ENCODE peak calls at places on chromosomes 7 and 10, in six cellular contexts. X is HCT116, P is GM13977, W is lower lobe of right lung, B is H9, D is foreskin fibroblast. I is an unnamed sample.

GRCh38 chr7:51301806-51302205 is 14.8 kb downstream of the COBL start:
- DNase-seq in X (no peak), P (no peak), W (no peak), B (no peak), D (no peak), I (no peak)

GRCh38 chr7:137298464-137298794 is 45.1 kb downstream of the PTN start:
- DNase-seq in X (no peak), P (no peak), W (no peak), B (no peak), D (no peak), I (no peak)

GRCh38 chr7:155300641-155301452 is 3.2 kb downstream of the INSIG1 start:
- DNase-seq in X (no peak), P (no peak), W (no peak), B (no peak), D (no peak), I (no peak)

GRCh38 chr7:128739990-128740682 is 977 bp downstream of the CALU start:
- DNase-seq in X (no peak), P (no peak), W (no peak), B (no peak), D (peak), I (no peak)

GRCh38 chr7:126339813-126340212 is 912.9 kb downstream of the GRM8 start:
- DNase-seq in X (no peak), P (no peak), W (no peak), B (no peak), D (no peak), I (peak)

GRCh38 chr10:26479766-26480492 is 41.8 kb downstream of the APBB1IP start:
- DNase-seq in X (no peak), P (no peak), W (no peak), B (no peak), D (no peak), I (no peak)

GRCh38 chr10:43224321-43224720 is 42.5 kb downstream of the RASGEF1A start:
- DNase-seq in X (no peak), P (no peak), W (no peak), B (no peak), D (no peak), I (no peak)

GRCh38 chr7:142478479-142479220 is 220.8 kb upstream of the PRSS58 start:
- DNase-seq in X (peak), P (peak), W (no peak), B (no peak), D (peak), I (no peak)

GRCh38 chr7:100892364-100893317 is 3.0 kb downstream of the ACHE start:
- DNase-seq in X (no peak), P (no peak), W (no peak), B (no peak), D (no peak), I (no peak)

GRCh38 chr10:126844406-126844805 is 60.8 kb upstream of the DOCK1 start:
- DNase-seq in X (no peak), P (no peak), W (no peak), B (no peak), D (no peak), I (no peak)

GRCh38 chr7:98423043-98423442 is 22.2 kb upstream of the BAIAP2L1 start:
- DNase-seq in X (peak), P (no peak), W (no peak), B (no peak), D (peak), I (no peak)

GRCh38 chr10:47401210-47401609 is 17.1 kb upstream of the ZNF488 start:
- DNase-seq in X (no peak), P (no peak), W (no peak), B (no peak), D (no peak), I (no peak)

GRCh38 chr7:150972094-150972493 is 6.0 kb downstream of the KCNH2 start:
- DNase-seq in X (no peak), P (no peak), W (no peak), B (no peak), D (no peak), I (peak)

GRCh38 chr7:41010418-41010817 is 692.5 kb downstream of the INHBA start:
- DNase-seq in X (no peak), P (no peak), W (no peak), B (no peak), D (peak), I (no peak)

GRCh38 chr10:73601486-73601921 is 10.4 kb upstream of the USP54 start:
- DNase-seq in X (no peak), P (no peak), W (no peak), B (peak), D (peak), I (no peak)

GRCh38 chr7:158572000-158572828 is 15.4 kb downstream of the PTPRN2 start:
- DNase-seq in X (no peak), P (no peak), W (no peak), B (no peak), D (no peak), I (no peak)

DNA sequence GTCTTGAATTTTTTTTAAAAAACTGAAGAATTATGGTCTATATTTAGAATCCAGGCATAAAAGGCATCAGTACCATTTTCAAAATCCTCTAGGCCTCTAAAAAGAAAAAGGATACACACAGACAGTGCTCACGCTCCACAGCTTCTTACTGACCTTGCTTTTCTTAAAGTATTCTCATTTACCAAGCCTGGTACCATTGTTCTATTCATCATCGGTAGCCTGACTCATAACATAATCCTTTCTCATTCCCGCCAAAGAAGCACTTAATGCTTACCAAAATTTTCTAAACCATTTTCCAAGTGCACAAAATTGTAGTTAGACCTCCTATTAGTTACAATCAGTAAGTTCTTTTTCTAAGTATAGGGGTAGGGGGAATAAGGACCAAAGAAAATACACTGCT is 54.6 kb downstream of the ATE1 start:
- DNase-seq in X (no peak), P (no peak), W (no peak), B (no peak), D (no peak), I (no peak)
- TF ChIP-seq CTCF in X (no peak), P (no peak), W (no peak), B (no peak), D (no peak), I (no peak)

DNA sequence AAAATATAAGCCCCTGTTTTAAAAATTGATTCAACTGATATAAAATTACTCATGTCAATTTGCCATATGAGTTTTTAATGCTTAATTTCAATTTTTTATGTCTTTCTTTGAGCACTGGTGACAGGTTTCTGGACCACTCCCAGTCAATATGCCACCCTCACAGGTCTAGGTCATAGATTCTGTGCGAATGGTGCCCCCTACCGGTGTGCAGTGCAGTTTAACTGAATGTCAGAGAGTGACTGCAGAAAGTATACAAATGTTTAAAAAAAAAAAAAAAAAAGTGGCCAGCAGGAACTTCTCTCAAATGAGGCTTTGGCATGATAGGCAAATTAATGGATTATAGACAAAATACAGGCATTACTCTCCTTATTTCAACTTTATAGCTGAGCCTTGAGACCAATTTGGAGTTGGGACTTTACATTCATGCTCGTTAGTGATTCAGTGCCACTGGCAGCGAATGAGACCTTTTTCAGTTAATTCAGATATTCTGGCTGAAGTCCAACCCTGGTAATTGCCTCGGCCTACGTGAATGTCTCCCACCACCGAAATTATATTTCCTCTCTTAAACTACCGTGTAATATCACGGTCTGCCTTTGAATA is 427.6 kb downstream of the PHTF2 start:
- DNase-seq in X (peak), P (peak), W (no peak), B (peak), D (peak), I (peak)
- TF ChIP-seq CTCF in X (peak), P (peak), W (peak), B (peak), D (peak), I (peak)

GRCh38 chr7:78020874-78021249 is 222.3 kb downstream of the PHTF2 start:
- DNase-seq in X (no peak), P (no peak), W (no peak), B (no peak), D (peak), I (no peak)
- TF ChIP-seq CTCF in X (no peak), P (no peak), W (no peak), B (peak), D (no peak), I (peak)

GRCh38 chr7:145169908-145170307 is 334.1 kb upstream of the TPK1 start:
- DNase-seq in X (no peak), P (no peak), W (no peak), B (no peak), D (no peak), I (no peak)
- TF ChIP-seq CTCF in X (no peak), P (peak), W (no peak), B (peak), D (no peak), I (no peak)

GRCh38 chr7:3673524-3673923 is 372.5 kb downstream of the SDK1 start:
- DNase-seq in X (no peak), P (no peak), W (peak), B (peak), D (no peak), I (peak)
- TF ChIP-seq CTCF in X (peak), P (peak), W (peak), B (peak), D (no peak), I (peak)

GRCh38 chr10:78852856-78853255 is 215.9 kb upstream of the ZMIZ1 start:
- DNase-seq in X (peak), P (no peak), W (no peak), B (peak), D (peak), I (no peak)
- TF ChIP-seq CTCF in X (peak), P (peak), W (peak), B (peak), D (no peak), I (peak)

GRCh38 chr7:20778063-20778721 is 8.5 kb downstream of the SP8 start:
- DNase-seq in X (no peak), P (peak), W (peak), B (peak), D (peak), I (peak)
- TF ChIP-seq CTCF in X (peak), P (peak), W (peak), B (peak), D (peak), I (peak)

GRCh38 chr10:116835658-116836057 is 13.6 kb upstream of the ENO4 start:
- DNase-seq in X (no peak), P (no peak), W (no peak), B (no peak), D (no peak), I (no peak)

GRCh38 chr10:116833986-116834760 is 15.1 kb upstream of the ENO4 start:
- DNase-seq in X (no peak), P (no peak), W (no peak), B (peak), D (no peak), I (no peak)

GRCh38 chr10:116838143-116838725 is 11.1 kb upstream of the ENO4 start:
- DNase-seq in X (no peak), P (no peak), W (no peak), B (no peak), D (no peak), I (no peak)

GRCh38 chr10:116836087-116836486 is 13.2 kb upstream of the ENO4 start:
- DNase-seq in X (no peak), P (no peak), W (no peak), B (peak), D (no peak), I (no peak)

GRCh38 chr10:116836902-116837513 is 12.3 kb upstream of the ENO4 start:
- DNase-seq in X (no peak), P (no peak), W (no peak), B (no peak), D (peak), I (no peak)
- TF ChIP-seq CTCF in X (peak), P (no peak), W (no peak), B (peak), D (no peak), I (no peak)

GRCh38 chr7:30732606-30733005 is 19.3 kb upstream of the INMT start:
- DNase-seq in X (no peak), P (no peak), W (no peak), B (no peak), D (no peak), I (no peak)

GRCh38 chr7:30730097-30730496 is 21.8 kb upstream of the INMT start:
- DNase-seq in X (no peak), P (no peak), W (no peak), B (no peak), D (no peak), I (no peak)

GRCh38 chr7:30729642-30730041 is 22.3 kb upstream of the INMT start:
- DNase-seq in X (no peak), P (no peak), W (no peak), B (no peak), D (no peak), I (no peak)

GRCh38 chr7:30731619-30732018 is 20.3 kb upstream of the INMT start:
- DNase-seq in X (no peak), P (no peak), W (no peak), B (no peak), D (peak), I (peak)

DNA sequence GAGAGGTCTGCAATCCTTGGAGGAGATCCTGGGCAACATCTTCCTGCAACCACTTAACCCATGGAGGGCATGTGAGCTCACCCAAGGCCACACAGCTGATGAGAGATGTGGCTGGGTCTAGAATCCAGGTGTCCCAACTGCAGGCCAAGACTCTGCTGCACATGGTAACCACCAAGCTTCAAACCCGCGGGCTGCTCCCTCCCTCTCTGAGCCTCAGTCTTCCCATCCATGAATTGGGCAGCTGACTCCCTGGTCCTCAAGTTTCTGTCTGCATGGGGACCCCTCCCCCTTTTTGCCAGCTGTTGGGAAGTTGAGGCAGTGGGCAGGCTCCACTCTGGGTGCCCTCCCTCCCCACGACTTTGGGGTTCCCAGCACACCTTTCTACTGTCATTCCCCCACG is 20.9 kb upstream of the INMT start:
- DNase-seq in X (no peak), P (no peak), W (no peak), B (no peak), D (no peak), I (no peak)
- TF ChIP-seq CTCF in X (no peak), P (no peak), W (no peak), B (no peak), D (no peak), I (no peak)

GRCh38 chr10:122052702-122053101 is 63.7 kb downstream of the TACC2 start:
- DNase-seq in X (no peak), P (no peak), W (no peak), B (no peak), D (no peak), I (no peak)

GRCh38 chr10:122056431-122057094 is 67.6 kb downstream of the TACC2 start:
- DNase-seq in X (peak), P (no peak), W (no peak), B (no peak), D (no peak), I (no peak)

GRCh38 chr10:122053314-122053713 is 64.4 kb downstream of the TACC2 start:
- DNase-seq in X (no peak), P (no peak), W (no peak), B (no peak), D (no peak), I (no peak)

GRCh38 chr10:122055252-122055651 is 66.3 kb downstream of the TACC2 start:
- DNase-seq in X (no peak), P (no peak), W (no peak), B (no peak), D (no peak), I (no peak)

DNA sequence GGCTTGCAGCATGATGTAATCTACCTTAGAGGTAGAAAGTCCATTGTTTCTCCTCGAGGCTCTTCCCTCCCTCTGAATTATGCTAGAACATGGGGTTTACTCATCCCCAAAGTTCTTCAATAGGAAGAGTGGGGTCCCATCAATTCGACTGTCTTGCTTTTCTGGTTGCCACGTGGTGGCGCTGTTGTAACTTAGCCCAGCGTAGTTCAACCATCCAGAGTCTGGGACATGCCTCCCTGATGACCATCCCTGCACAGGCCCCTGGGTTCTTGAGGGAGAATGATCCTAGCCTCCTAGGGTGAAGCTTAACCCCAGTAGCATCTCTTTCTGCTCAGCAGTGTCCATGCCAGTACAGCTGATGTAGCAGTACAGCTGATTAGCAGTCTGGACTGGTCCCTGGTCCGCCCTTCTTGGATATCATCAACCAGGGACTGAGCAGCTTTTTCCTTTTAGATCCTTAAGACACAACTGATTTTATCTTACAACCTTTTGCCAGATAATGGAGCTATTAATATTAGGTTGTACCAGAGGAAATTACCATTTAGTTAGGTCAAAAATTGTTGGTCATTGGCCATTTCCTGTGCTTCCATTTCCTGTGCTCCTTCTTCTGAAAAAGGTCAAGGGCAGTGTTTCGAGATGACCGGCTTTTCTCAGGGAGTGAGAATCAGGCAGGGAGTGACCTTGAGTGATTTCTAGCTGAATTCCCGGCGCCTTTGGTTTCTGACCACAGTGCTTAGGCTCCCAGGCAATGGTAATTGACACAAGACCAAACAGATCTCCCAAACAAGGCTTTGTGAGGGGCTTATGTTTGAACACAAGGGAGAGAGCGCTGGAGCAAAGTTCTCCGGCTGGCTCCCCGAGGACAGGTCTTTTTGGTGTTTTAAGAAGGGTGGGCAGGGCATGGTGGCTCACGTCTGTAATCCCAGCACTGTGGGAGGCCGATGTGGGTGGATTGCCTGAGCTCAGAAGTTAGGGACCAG is 65.4 kb downstream of the TACC2 start:
- DNase-seq in X (peak), P (peak), W (peak), B (peak), D (peak), I (peak)
- TF ChIP-seq CTCF in X (peak), P (peak), W (peak), B (peak), D (peak), I (peak)

I was measured in glutamatergic neuron.